ENCODE peak calls at places on chromosome 18, in eight cellular contexts. D, X, M, Z, H, G, B and T are unnamed samples.

GRCh38 chr18:75218524-75218923 is 7.9 kb downstream of the TSHZ1 start:
- DNase-seq in D (no peak), X (no peak), M (peak; percentile 76), Z (no peak), H (no peak), G (no peak), B (no peak), T (no peak)

GRCh38 chr18:80033181-80034067 is 810 bp upstream of the RBFA start:
- DNase-seq in D (peak; percentile 36), X (no peak), M (no peak), Z (no peak), H (peak; percentile 98), G (no peak), B (no peak), T (no peak)

GRCh38 chr18:80232030-80232429 is 15.3 kb downstream of the PARD6G start:
- DNase-seq in D (no peak), X (no peak), M (no peak), Z (no peak), H (no peak), G (no peak), B (no peak), T (no peak)

GRCh38 chr18:60962629-60963028 is 370.6 kb upstream of the CDH20 start:
- DNase-seq in D (no peak), X (no peak), M (peak; percentile 54), Z (no peak), H (no peak), G (no peak), B (no peak), T (no peak)

GRCh38 chr18:76121049-76121448 is 374.0 kb downstream of the ZNF516 start:
- DNase-seq in D (no peak), X (no peak), M (no peak), Z (no peak), H (no peak), G (no peak), B (no peak), T (no peak)

GRCh38 chr18:22031581-22031980 is 137.8 kb upstream of the GATA6 start:
- DNase-seq in D (no peak), X (no peak), M (no peak), Z (no peak), H (no peak), G (no peak), B (no peak), T (no peak)

GRCh38 chr18:35695803-35696202 is 114.3 kb downstream of the GALNT1 start:
- DNase-seq in D (no peak), X (no peak), M (no peak), Z (peak; percentile 46), H (no peak), G (no peak), B (no peak), T (no peak)

GRCh38 chr18:28837100-28837499 is 660.2 kb upstream of the CDH2 start:
- DNase-seq in D (no peak), X (no peak), M (no peak), Z (no peak), H (no peak), G (no peak), B (no peak), T (no peak)

GRCh38 chr18:73766915-73767314 is 380.7 kb downstream of the FBXO15 start:
- DNase-seq in D (no peak), X (no peak), M (no peak), Z (no peak), H (no peak), G (no peak), B (no peak), T (no peak)

GRCh38 chr18:36706313-36706881 is 122.4 kb downstream of the TPGS2 start:
- DNase-seq in D (peak; percentile 15), X (no peak), M (peak; percentile 83), Z (no peak), H (no peak), G (no peak), B (no peak), T (no peak)

GRCh38 chr18:63579643-63580042 is 7.5 kb upstream of the SERPINB13 start:
- DNase-seq in D (no peak), X (no peak), M (no peak), Z (no peak), H (no peak), G (no peak), B (no peak), T (no peak)

GRCh38 chr18:38198956-38199355 is 633.4 kb upstream of the CELF4 start:
- DNase-seq in D (no peak), X (no peak), M (no peak), Z (no peak), H (no peak), G (no peak), B (no peak), T (no peak)